ENCODE peak calls at places on chromosomes 2 and 18, in five cellular contexts. N, H, U, Y and F are unnamed samples.
A peak's percentile ranks its signal among the peaks of the same experiment; 100 is the strongest.

GRCh38 chr18:79951545-79952456 is at the start of gene SLC66A2:
- DNase-seq in N (peak; percentile 99), H (peak; percentile 81), U (peak; percentile 85), Y (peak; percentile 81), F (peak; percentile 83)

GRCh38 chr2:159030674-159031380 is 62.4 kb downstream of the TANC1 start:
- DNase-seq in N (no peak), H (peak; percentile 55), U (peak; percentile 90), Y (peak; percentile 37), F (peak; percentile 83)

GRCh38 chr2:206556357-206556949 is 85.8 kb upstream of the FAM237A start:
- DNase-seq in N (no peak), H (no peak), U (peak; percentile 46), Y (peak; percentile 31), F (peak; percentile 58)

GRCh38 chr18:72444756-72445155 is 99.4 kb downstream of the CBLN2 start:
- DNase-seq in N (no peak), H (peak; percentile 56), U (no peak), Y (no peak), F (no peak)

GRCh38 chr2:212384027-212384426 is 154.6 kb downstream of the ERBB4 start:
- DNase-seq in N (no peak), H (no peak), U (no peak), Y (no peak), F (no peak)

GRCh38 chr18:22129778-22130177 is 39.6 kb upstream of the GATA6 start:
- DNase-seq in N (no peak), H (no peak), U (no peak), Y (no peak), F (no peak)

GRCh38 chr2:42767899-42768705 is 4.2 kb upstream of the OXER1 start:
- DNase-seq in N (peak; percentile 46), H (no peak), U (no peak), Y (no peak), F (no peak)

GRCh38 chr18:24268784-24269550 is 128.7 kb downstream of the OSBPL1A start:
- DNase-seq in N (no peak), H (no peak), U (no peak), Y (no peak), F (no peak)

GRCh38 chr18:73462092-73462491 is 594.3 kb upstream of the NETO1 start:
- DNase-seq in N (no peak), H (no peak), U (no peak), Y (no peak), F (peak; percentile 92)

GRCh38 chr18:11937874-11938478 is 29.9 kb upstream of the MPPE1 start:
- DNase-seq in N (peak; percentile 84), H (peak; percentile 58), U (peak; percentile 69), Y (peak; percentile 54), F (peak; percentile 61)

GRCh38 chr2:64952113-64952895 is 36.9 kb upstream of the SLC1A4 start:
- DNase-seq in N (no peak), H (no peak), U (peak; percentile 91), Y (no peak), F (peak; percentile 10)

GRCh38 chr2:103959174-103960125 is 894.5 kb upstream of the POU3F3 start:
- DNase-seq in N (peak; percentile 49), H (peak; percentile 61), U (no peak), Y (peak; percentile 54), F (no peak)

GRCh38 chr2:10173258-10174005 is 50.9 kb downstream of the RRM2 start:
- DNase-seq in N (no peak), H (no peak), U (no peak), Y (no peak), F (no peak)

GRCh38 chr2:94769733-94770132 is 101.5 kb upstream of the TEKT4 start:
- DNase-seq in N (no peak), H (no peak), U (no peak), Y (no peak), F (no peak)

GRCh38 chr2:41709702-41710599 is 337.9 kb upstream of the PKDCC start:
- DNase-seq in N (no peak), H (no peak), U (no peak), Y (no peak), F (no peak)

GRCh38 chr2:28347596-28347995 is 45.1 kb upstream of the FOSL2 start:
- DNase-seq in N (no peak), H (no peak), U (no peak), Y (no peak), F (no peak)

GRCh38 chr2:217551229-217551909 is 451.4 kb downstream of the TNS1 start:
- DNase-seq in N (no peak), H (peak; percentile 51), U (peak; percentile 51), Y (no peak), F (peak; percentile 75)

GRCh38 chr2:217552081-217552480 is 450.7 kb downstream of the TNS1 start:
- DNase-seq in N (no peak), H (no peak), U (no peak), Y (no peak), F (no peak)

GRCh38 chr2:217553689-217554088 is 449.1 kb downstream of the TNS1 start:
- DNase-seq in N (no peak), H (no peak), U (no peak), Y (no peak), F (no peak)

GRCh38 chr2:217555075-217555876 is 447.5 kb downstream of the TNS1 start:
- DNase-seq in N (no peak), H (peak; percentile 72), U (peak; percentile 20), Y (no peak), F (no peak)

DNA sequence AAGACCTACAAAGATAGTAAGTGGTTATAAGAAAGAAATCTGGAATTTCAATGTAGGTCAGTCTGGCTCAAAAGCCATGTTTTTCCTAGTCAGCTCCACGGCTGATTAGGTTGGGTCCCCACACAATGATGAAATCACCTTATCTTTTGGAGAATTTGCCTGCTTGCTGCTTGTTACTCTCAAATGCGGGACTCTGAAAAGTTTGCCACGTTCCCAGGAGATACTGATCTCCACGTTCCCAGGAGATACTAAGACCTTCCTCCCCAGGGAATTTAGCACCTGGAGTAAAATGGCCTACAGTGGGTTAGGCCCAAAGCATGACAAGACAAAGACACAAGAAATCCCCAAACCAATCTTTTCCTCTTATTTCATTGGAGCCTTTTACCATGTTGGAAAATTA is 449.6 kb downstream of the TNS1 start:
- DNase-seq in N (no peak), H (no peak), U (no peak), Y (no peak), F (no peak)
- H3K14ac ChIP-seq in N (no peak overlapping the region), H (no peak overlapping the region), U (no peak overlapping the region), Y (no peak overlapping the region), F (no peak overlapping the region)

DNA sequence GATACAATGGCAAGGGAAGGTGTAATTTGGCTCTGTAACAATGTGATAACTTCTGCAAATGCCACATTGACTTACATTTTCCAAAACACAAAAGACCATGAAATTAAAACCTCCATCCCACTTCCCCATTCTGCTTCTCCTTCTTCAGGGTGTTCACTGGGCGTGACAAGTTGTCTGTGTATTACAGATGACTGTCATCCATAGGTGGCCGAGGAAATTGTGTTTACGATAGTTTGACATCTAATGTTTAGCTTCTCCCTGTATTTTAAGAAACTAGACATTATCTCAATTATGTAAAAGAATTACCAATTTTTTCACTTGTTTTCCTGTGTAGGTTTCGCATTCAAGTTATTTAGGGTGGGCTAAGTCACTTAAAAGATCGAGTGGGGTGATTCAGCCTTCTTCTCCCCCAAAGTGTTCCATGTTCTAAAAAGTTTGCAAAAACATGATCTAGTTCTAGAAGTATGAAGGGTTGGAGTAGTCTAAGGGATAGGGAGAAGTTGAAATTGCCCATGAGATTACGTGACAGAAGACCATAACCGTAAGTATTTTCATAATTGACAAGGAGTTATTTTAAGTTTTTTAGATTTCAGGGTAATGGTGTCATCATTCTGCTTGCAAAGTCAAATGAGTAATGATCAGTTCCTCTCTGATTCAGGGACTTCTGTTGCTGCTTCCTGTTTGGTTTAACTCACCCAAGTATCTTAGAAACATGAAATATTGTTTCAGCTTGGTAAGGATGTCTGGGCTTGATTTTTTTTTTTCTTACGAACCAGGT is 25.2 kb upstream of the CYTIP start:
- DNase-seq in N (no peak), H (no peak), U (peak; percentile 78), Y (no peak), F (peak; percentile 71)
- H2BK15ac ChIP-seq in N (no peak overlapping the region), H (no peak overlapping the region), U (no peak overlapping the region), Y (no peak overlapping the region), F (no peak overlapping the region)

GRCh38 chr18:50451100-50451842 is 76.4 kb downstream of the SKA1 start:
- DNase-seq in N (no peak), H (no peak), U (no peak), Y (no peak), F (no peak)
- H3K23ac ChIP-seq in N (no peak overlapping the region), H (no peak overlapping the region), U (no peak overlapping the region), Y (no peak overlapping the region), F (no peak overlapping the region)

GRCh38 chr18:47898055-47898454 is 32.4 kb downstream of the SMAD2 start:
- DNase-seq in N (no peak), H (no peak), U (no peak), Y (no peak), F (no peak)

GRCh38 chr18:47893047-47893446 is 37.4 kb downstream of the SMAD2 start:
- DNase-seq in N (no peak), H (no peak), U (no peak), Y (no peak), F (no peak)

GRCh38 chr18:47895565-47896250 is 34.8 kb downstream of the SMAD2 start:
- DNase-seq in N (no peak), H (no peak), U (no peak), Y (no peak), F (no peak)

GRCh38 chr18:47898696-47899095 is 31.8 kb downstream of the SMAD2 start:
- DNase-seq in N (no peak), H (no peak), U (no peak), Y (no peak), F (no peak)

DNA sequence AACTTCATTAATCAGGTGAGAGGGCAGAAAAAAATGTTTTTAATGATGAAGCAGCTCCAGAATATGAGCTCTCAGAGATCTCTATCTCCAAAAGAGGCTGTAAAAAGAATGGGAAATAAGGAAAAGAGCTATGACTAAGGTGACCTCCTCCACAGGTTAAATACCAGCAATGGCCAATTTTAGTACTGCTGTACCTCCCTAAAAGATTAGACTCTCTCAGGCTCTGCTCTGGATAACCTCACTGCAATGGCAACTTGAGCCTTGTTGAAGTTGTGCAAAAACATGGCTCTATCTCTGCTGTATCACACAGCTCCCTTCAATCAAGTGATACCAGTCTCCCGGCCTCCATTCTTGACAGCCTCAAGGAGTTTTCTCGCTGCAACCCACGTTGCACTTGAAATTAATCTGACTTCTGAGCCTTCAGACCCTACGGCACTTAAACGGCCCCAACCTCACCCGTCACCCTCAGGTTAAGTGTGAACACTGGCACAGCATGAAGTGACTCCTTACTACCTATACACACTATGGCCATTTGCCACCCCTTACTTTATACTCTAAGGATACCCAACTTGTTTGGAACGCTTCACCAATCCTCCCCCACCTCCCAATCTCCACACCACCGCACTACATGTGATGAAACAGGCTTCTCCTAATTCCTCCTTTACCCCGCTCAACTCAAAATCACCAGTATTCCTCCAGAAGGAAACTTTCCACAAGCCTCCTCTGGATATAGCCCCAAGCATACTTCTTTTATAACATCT is 36.3 kb downstream of the SMAD2 start:
- DNase-seq in N (no peak), H (no peak), U (no peak), Y (no peak), F (peak; percentile 10)
- H3K14ac ChIP-seq in N (no peak overlapping the region), H (no peak overlapping the region), U (no peak overlapping the region), Y (no peak overlapping the region), F (no peak overlapping the region)

GRCh38 chr18:64115906-64116305 is 33.0 kb downstream of the LINC00305 start:
- DNase-seq in N (no peak), H (no peak), U (no peak), Y (no peak), F (no peak)
- H2BK15ac ChIP-seq in N (no peak overlapping the region), H (no peak overlapping the region), U (no peak overlapping the region), Y (no peak overlapping the region), F (no peak overlapping the region)

DNA sequence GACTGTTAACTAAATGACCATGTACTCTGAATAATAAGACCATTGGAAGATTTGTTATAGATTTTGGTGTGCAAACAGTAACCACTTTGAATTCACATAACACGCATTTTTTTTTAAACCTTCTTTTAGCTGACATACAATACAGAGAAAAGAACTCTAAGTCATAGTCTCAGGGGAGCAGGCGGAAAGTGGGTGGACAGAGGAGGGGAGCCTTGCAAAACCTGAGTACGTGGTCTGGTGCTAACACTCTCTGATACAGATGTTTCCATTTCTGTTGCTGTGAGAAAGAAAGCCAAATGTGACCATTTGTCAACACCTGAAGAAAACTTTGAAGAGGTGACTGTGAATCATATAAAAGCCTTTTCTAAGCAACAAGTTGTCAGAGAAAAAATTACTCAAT is 151.8 kb upstream of the GCFC2 start:
- DNase-seq in N (no peak), H (no peak), U (no peak), Y (no peak), F (no peak)
- H3K23ac ChIP-seq in N (no peak overlapping the region), H (no peak overlapping the region), U (no peak overlapping the region), Y (no peak overlapping the region), F (no peak overlapping the region)